ENCODE peak calls at places on chromosomes 13 and 19, in ten cellular contexts. N is mammary epithelial cell; Q is fibroblast of the aortic adventitia; G is cardiac fibroblast; X is CD4-positive, alpha-beta T cell; K is fibroblast of mammary gland; V is dorsolateral prefrontal cortex; L is H9; J is CD8-positive, alpha-beta T cell; W is AG04449. T is an unnamed sample.

GRCh38 chr13:77800219-77800618 is 102.7 kb downstream of the SLAIN1 start:
- DNase-seq in N (no peak), Q (peak; percentile 80), G (peak; percentile 16), X (no peak), K (peak; percentile 95), V (no peak), L (no peak), J (no peak), W (no peak), T (no peak)

GRCh38 chr19:30233375-30233774 is 138.8 kb upstream of the ZNF536 start:
- DNase-seq in N (no peak), Q (no peak), G (no peak), X (no peak), K (no peak), V (no peak), L (no peak), J (no peak), W (no peak), T (no peak)

GRCh38 chr19:32971012-32971595 is 654 bp downstream of the CEP89 start:
- DNase-seq in N (no peak), Q (no peak), G (no peak), X (no peak), K (no peak), V (no peak), L (no peak), J (no peak), W (no peak), T (no peak)

GRCh38 chr19:39951686-39952085 is 17.3 kb upstream of the FCGBP start:
- DNase-seq in N (peak; percentile 48), Q (peak; percentile 25), G (peak; percentile 67), X (no peak), K (peak; percentile 84), V (no peak), L (no peak), J (no peak), W (no peak), T (no peak)

GRCh38 chr13:113050856-113051431 is 54.6 kb upstream of the F7 start:
- DNase-seq in N (no peak), Q (no peak), G (no peak), X (no peak), K (no peak), V (no peak), L (no peak), J (no peak), W (no peak), T (peak; percentile 35)

GRCh38 chr13:91571681-91572080 is 173.3 kb downstream of the GPC5 start:
- DNase-seq in N (no peak), Q (no peak), G (no peak), X (no peak), K (no peak), V (no peak), L (no peak), J (no peak), W (no peak), T (no peak)

GRCh38 chr13:40786568-40786996 is 2.8 kb upstream of the SLC25A15 start:
- DNase-seq in N (no peak), Q (no peak), G (peak; percentile 55), X (no peak), K (peak; percentile 71), V (no peak), L (peak; percentile 8), J (no peak), W (no peak), T (no peak)

GRCh38 chr13:30968734-30969335 is 36.4 kb downstream of the TEX26 start:
- DNase-seq in N (peak; percentile 15), Q (peak; percentile 72), G (peak; percentile 37), X (no peak), K (peak; percentile 37), V (no peak), L (no peak), J (no peak), W (no peak), T (no peak)

GRCh38 chr19:56864443-56865125 is 24.1 kb upstream of the PEG3 start:
- DNase-seq in N (no peak), Q (no peak), G (no peak), X (no peak), K (no peak), V (no peak), L (no peak), J (no peak), W (no peak), T (no peak)

GRCh38 chr19:44640518-44640917 is 3.2 kb upstream of the PVR start:
- DNase-seq in N (peak; percentile 65), Q (peak; percentile 70), G (peak; percentile 69), X (no peak), K (peak; percentile 81), V (no peak), L (no peak), J (no peak), W (no peak), T (no peak)

GRCh38 chr19:8371011-8371804 is 7.3 kb downstream of the ANGPTL4 start:
- DNase-seq in N (no peak), Q (no peak), G (no peak), X (no peak), K (no peak), V (peak; percentile 24), L (no peak), J (no peak), W (no peak), T (no peak)

GRCh38 chr13:46039421-46040036 is 13.0 kb downstream of the ZC3H13 start:
- DNase-seq in N (no peak), Q (no peak), G (no peak), X (no peak), K (peak; percentile 49), V (no peak), L (no peak), J (no peak), W (no peak), T (no peak)

GRCh38 chr13:45482571-45483173 is 17.9 kb downstream of the COG3 start:
- DNase-seq in N (peak; percentile 80), Q (peak; percentile 49), G (peak; percentile 46), X (no peak), K (peak; percentile 63), V (no peak), L (no peak), J (no peak), W (no peak), T (no peak)

GRCh38 chr19:12994701-12995595 is at the start of gene NFIX:
- DNase-seq in N (peak; percentile 62), Q (peak; percentile 62), G (peak; percentile 61), X (peak; percentile 51), K (no peak), V (no peak), L (no peak), J (no peak), W (no peak), T (peak; percentile 78)

GRCh38 chr13:100130092-100130491 is 41.2 kb downstream of the PCCA start:
- DNase-seq in N (no peak), Q (peak; percentile 18), G (peak; percentile 31), X (no peak), K (peak; percentile 29), V (no peak), L (no peak), J (no peak), W (no peak), T (no peak)

DNA sequence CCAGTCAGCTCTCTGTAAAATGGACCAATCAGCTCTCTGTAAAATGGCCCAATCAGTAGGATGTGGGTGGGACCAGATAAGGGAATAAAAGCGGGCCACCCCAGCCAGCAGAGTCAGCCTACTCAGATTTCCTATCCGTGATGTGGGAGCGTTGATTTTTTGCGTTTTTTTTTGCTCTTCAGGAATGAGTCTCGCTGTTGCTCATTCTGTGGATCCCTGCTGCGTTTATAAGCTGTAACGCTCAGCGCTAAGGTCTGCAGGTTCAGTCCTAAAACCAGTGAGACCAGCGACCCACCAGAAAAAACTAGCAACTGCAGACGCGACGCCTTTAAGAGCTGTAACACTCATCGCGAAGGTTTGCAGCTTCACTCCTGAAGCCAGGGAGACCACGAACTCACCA is 435.7 kb downstream of the SLITRK6 start:
- DNase-seq in N (no peak), Q (no peak), G (no peak), X (no peak), K (no peak), V (no peak), L (no peak), J (no peak), W (no peak), T (no peak)
- TF ChIP-seq CTCF in N (no peak), Q (no peak), G (no peak), X (no peak), K (no peak), V (no peak), L (no peak), J (no peak), W (no peak), T (no peak)

GRCh38 chr19:45657520-45658163 is 10.4 kb upstream of the GIPR start:
- DNase-seq in N (no peak), Q (no peak), G (no peak), X (no peak), K (no peak), V (no peak), L (no peak), J (no peak), W (no peak), T (no peak)
- TF ChIP-seq CTCF in N (no peak), Q (no peak), G (no peak), X (no peak), K (no peak), V (no peak), L (no peak), J (no peak), W (no peak), T (no peak)

DNA sequence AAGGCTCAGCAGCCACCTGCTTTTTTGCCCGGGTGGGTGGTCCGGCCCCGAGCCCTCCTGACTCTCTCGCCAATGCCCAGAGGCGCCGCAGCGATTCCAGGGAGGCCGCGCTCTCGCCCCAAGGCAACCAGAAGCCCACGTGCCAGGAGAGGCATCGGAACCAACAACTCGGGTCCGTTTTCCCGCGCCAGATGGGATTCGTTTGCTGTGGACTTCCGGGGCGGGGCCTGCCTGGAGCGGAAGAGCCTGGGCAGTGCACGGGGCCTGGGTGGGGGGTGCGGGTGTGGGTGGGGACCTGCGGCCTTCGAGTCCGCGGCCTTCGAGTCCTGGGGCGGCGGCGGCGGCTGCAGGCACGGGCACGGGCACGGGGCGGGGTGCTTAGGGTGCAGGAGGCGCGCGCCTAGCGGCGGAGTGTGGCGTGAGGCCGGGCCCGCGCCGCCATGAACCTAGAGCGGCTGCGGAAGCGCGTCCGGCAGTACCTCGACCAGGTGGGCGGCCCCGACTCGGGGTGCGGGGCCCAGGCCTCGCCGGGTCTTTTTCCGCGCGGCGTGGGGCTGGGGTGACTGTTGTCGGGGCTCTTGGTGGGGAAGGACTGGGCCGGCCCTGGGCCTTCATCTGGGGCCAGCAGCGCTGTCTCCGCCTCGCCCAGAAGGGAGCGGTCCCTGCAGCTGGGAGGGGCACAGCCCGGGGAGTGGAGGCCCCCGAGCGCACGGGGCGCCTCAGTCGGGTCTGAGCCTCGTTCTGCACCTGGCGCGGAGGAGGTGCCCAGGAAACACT is at the start of gene CDC16:
- DNase-seq in N (peak; percentile 87), Q (peak; percentile 92), G (peak; percentile 92), X (peak; percentile 80), K (peak; percentile 87), V (peak; percentile 95), L (peak; percentile 92), J (peak; percentile 57), W (peak; percentile 29), T (peak; percentile 86)
- TF ChIP-seq CTCF in N (peak; percentile 35), Q (no peak), G (no peak), X (no peak), K (no peak), V (no peak), L (peak; percentile 40), J (peak; percentile 37), W (peak; percentile 21), T (no peak)

DNA sequence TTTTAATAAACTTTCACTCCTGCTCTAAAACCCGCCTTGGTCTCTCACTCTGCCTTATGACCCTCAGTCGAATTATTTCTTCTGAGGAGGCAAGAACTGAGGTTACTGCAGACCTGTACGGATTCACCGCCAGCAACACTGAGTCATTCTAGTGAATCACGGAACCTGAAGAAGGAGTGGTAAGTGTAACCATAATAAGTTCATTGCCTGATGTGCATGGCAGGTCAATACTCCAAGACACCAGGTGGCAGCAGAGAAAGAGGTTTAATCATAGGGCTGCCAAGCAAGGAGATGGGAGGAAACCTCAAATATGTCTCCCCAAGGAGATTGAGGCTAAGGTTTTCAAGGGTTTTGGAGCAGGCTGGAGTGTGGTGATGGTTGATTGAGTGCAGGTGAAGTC is 204.3 kb upstream of the IPO5 start:
- DNase-seq in N (peak; percentile 89), Q (peak; percentile 7), G (peak; percentile 54), X (no peak), K (peak; percentile 54), V (no peak), L (no peak), J (no peak), W (no peak), T (no peak)
- TF ChIP-seq CTCF in N (peak; percentile 49), Q (no peak), G (peak; percentile 29), X (no peak), K (peak; percentile 34), V (peak; percentile 23), L (peak; percentile 18), J (no peak), W (no peak), T (no peak)

T was measured in nephron progenitor cell.